ENCODE peak calls at places on chromosomes 16 and 17, in eight cellular contexts. M, B, J, E, N, Y, G and V are unnamed samples.

GRCh38 chr16:17474572-17474971 is 3.8 kb upstream of the XYLT1 start:
- DNase-seq in J (no peak), M (no peak), Y (no peak), E (no peak), B (no peak), G (no peak), N (no peak), V (no peak)

GRCh38 chr17:31488264-31488981 is 96.9 kb downstream of the RAB11FIP4 start:
- DNase-seq in Y (no peak), G (no peak), E (no peak), J (no peak), B (no peak), M (no peak), N (peak), V (no peak)

GRCh38 chr17:74449773-74450172 is 16.7 kb upstream of the CD300A start:
- DNase-seq in Y (no peak), N (no peak), E (no peak), B (no peak), G (no peak), J (no peak), M (no peak), V (no peak)

GRCh38 chr17:51745993-51746392 is 412.5 kb downstream of the CA10 start:
- DNase-seq in G (no peak), B (no peak), M (no peak), J (no peak), E (no peak), N (no peak), Y (peak), V (no peak)

GRCh38 chr17:17693253-17693954 is 12.1 kb downstream of the RAI1 start:
- DNase-seq in G (peak), Y (peak), N (peak), E (no peak), B (no peak), J (no peak), M (no peak), V (no peak)

GRCh38 chr17:35614835-35615234 is 27.7 kb downstream of the AP2B1 start:
- DNase-seq in M (no peak), E (no peak), J (no peak), Y (no peak), B (no peak), G (no peak), N (no peak), V (no peak)

GRCh38 chr17:65559802-65560627 is 1.4 kb downstream of the AXIN2 start:
- DNase-seq in B (peak), G (peak), M (no peak), N (peak), Y (peak), E (no peak), J (no peak), V (peak)

GRCh38 chr16:3963203-3963602 is 82.7 kb upstream of the CREBBP start:
- DNase-seq in M (no peak), N (no peak), J (no peak), Y (no peak), E (no peak), B (no peak), G (no peak), V (peak)

GRCh38 chr17:81397314-81398169 is 2.3 kb downstream of the BAHCC1 start:
- DNase-seq in Y (peak), N (no peak), J (no peak), M (no peak), G (no peak), B (peak), E (no peak), V (no peak)

GRCh38 chr16:4556112-4556511 is at the start of gene C16orf96:
- DNase-seq in N (no peak), J (no peak), B (peak), Y (no peak), G (peak), M (no peak), E (no peak), V (no peak)

GRCh38 chr17:80956321-80957190 is 35.1 kb upstream of the CHMP6 start:
- DNase-seq in Y (no peak), E (no peak), G (no peak), J (no peak), M (no peak), B (no peak), N (no peak), V (no peak)

GRCh38 chr17:73360961-73361761 is 49.4 kb upstream of the CDC42EP4 start:
- DNase-seq in Y (no peak), B (no peak), M (no peak), N (no peak), G (no peak), E (no peak), J (no peak), V (no peak)

GRCh38 chr17:75064867-75065561 is 18.0 kb downstream of the KCTD2 start:
- DNase-seq in B (no peak), G (no peak), M (no peak), J (no peak), E (no peak), Y (no peak), N (no peak), V (no peak)

GRCh38 chr17:20210614-20211013 is 201.5 kb downstream of the SPECC1 start:
- DNase-seq in J (no peak), N (no peak), G (no peak), B (no peak), Y (no peak), E (no peak), M (no peak), V (no peak)

GRCh38 chr17:2398655-2399571 is 1.9 kb downstream of the MNT start:
- DNase-seq in N (peak), M (no peak), B (peak), J (no peak), G (peak), Y (peak), E (peak), V (peak)

GRCh38 chr16:47061204-47061603 is 82.5 kb downstream of the NETO2 start:
- DNase-seq in G (peak), J (no peak), N (no peak), E (no peak), B (no peak), M (no peak), Y (no peak), V (no peak)

GRCh38 chr16:14186007-14186953 is 115.2 kb downstream of the MRTFB start:
- DNase-seq in J (no peak), M (no peak), G (peak), N (no peak), B (peak), Y (peak), E (no peak), V (no peak)

GRCh38 chr16:2147981-2148671 is at the start of gene RAB26:
- DNase-seq in N (peak), Y (peak), B (no peak), G (peak), M (no peak), J (no peak), E (peak), V (no peak)

GRCh38 chr17:59829217-59830006 is 63.3 kb downstream of the TUBD1 start:
- DNase-seq in N (no peak), J (no peak), Y (peak), B (peak), M (no peak), G (peak), E (no peak), V (no peak)

GRCh38 chr16:84058664-84059063 is 16.1 kb upstream of the SLC38A8 start:
- DNase-seq in N (no peak), E (no peak), M (no peak), G (no peak), B (no peak), J (no peak), Y (no peak), V (no peak)

GRCh38 chr17:44904001-44904984 is 5.0 kb upstream of the EFTUD2 start:
- DNase-seq in J (no peak), E (no peak), N (peak), Y (no peak), B (no peak), G (no peak), M (no peak), V (no peak)

GRCh38 chr17:32772453-32773025 is 104.4 kb downstream of the MYO1D start:
- DNase-seq in B (no peak), E (no peak), G (no peak), Y (no peak), M (no peak), N (no peak), J (no peak), V (no peak)

GRCh38 chr17:35214631-35215273 is 20.6 kb upstream of the SLC35G3 start:
- DNase-seq in J (no peak), Y (no peak), M (no peak), B (no peak), N (no peak), E (peak), G (no peak), V (peak)

GRCh38 chr16:51710930-51711563 is 560.0 kb upstream of the SALL1 start:
- DNase-seq in N (no peak), M (no peak), G (no peak), B (no peak), E (no peak), Y (no peak), J (no peak), V (no peak)

GRCh38 chr16:85526132-85526731 is 86.9 kb upstream of the GSE1 start:
- DNase-seq in M (no peak), B (no peak), Y (no peak), N (no peak), G (no peak), E (no peak), J (no peak), V (no peak)

GRCh38 chr17:83200746-83201145 is 121.3 kb downstream of the METRNL start:
- DNase-seq in M (no peak), E (no peak), B (peak), N (no peak), G (peak), Y (no peak), J (no peak), V (no peak)

GRCh38 chr17:82053556-82054263 is 2.0 kb downstream of the GPS1 start:
- DNase-seq in M (no peak), B (no peak), G (no peak), N (no peak), J (no peak), E (no peak), Y (no peak), V (no peak)

GRCh38 chr16:47774661-47775060 is 313.5 kb downstream of the PHKB start:
- DNase-seq in M (peak), N (no peak), E (no peak), J (no peak), Y (peak), G (peak), B (peak), V (no peak)

GRCh38 chr17:75633484-75634375 is 496 bp downstream of the SMIM5 start:
- DNase-seq in G (peak), Y (peak), M (peak), B (peak), E (peak), N (peak), J (peak), V (peak)

GRCh38 chr17:1724351-1724868 is at the start of gene WDR81:
- DNase-seq in E (peak), G (peak), B (peak), J (peak), Y (peak), N (peak), M (no peak), V (peak)

GRCh38 chr17:81517339-81518112 is 4.9 kb upstream of the ACTG1 start:
- DNase-seq in B (no peak), N (no peak), J (no peak), Y (no peak), M (no peak), E (no peak), G (no peak), V (no peak)

GRCh38 chr17:50258647-50259483 is 15.4 kb upstream of the TMEM92 start:
- DNase-seq in E (no peak), M (no peak), B (peak), Y (no peak), G (peak), N (no peak), J (no peak), V (no peak)

GRCh38 chr16:375927-376816 is 5.6 kb downstream of the PGAP6 start:
- DNase-seq in G (no peak), M (no peak), E (no peak), Y (no peak), B (no peak), J (no peak), N (no peak), V (no peak)

GRCh38 chr17:1110524-1110843 is 69.3 kb downstream of the ABR start:
- DNase-seq in Y (peak), G (no peak), N (no peak), E (no peak), B (no peak), M (no peak), J (no peak), V (no peak)

GRCh38 chr16:88702364-88703210 is 3.6 kb downstream of the RNF166 start:
- DNase-seq in J (no peak), G (no peak), M (no peak), Y (no peak), N (no peak), B (no peak), E (no peak), V (peak)

GRCh38 chr16:77422196-77422784 is 12.5 kb downstream of the ADAMTS18 start:
- DNase-seq in J (no peak), M (no peak), E (no peak), G (no peak), B (no peak), Y (no peak), N (no peak), V (no peak)

GRCh38 chr16:57270221-57271062 is 14.0 kb downstream of the PLLP start:
- DNase-seq in M (no peak), E (no peak), G (no peak), B (no peak), Y (no peak), J (no peak), N (peak), V (no peak)

GRCh38 chr16:75420987-75421819 is 12.1 kb downstream of the CFDP1 start:
- DNase-seq in N (peak), M (no peak), J (no peak), E (peak), Y (peak), G (peak), B (peak), V (peak)

GRCh38 chr17:59483860-59484259 is 81.5 kb upstream of the DHX40 start:
- DNase-seq in B (no peak), Y (no peak), M (no peak), G (no peak), E (no peak), N (no peak), J (no peak), V (no peak)